ENCODE peak calls at places on chromosomes 1 and 21, in five cellular contexts. U is cardiac fibroblast, C is neural progenitor cell, A is astrocyte of the cerebellum, Z is adrenal gland. P is an unnamed sample.
A peak's percentile ranks its signal among the peaks of the same experiment; 100 is the strongest.

GRCh38 chr21:39079617-39080016 is 103.6 kb downstream of the PSMG1 start:
- DNase-seq in Z (peak; percentile 82), A (no peak), C (no peak), U (no peak), P (no peak)

GRCh38 chr1:171032822-171033702 is 57.6 kb upstream of the FMO3 start:
- DNase-seq in U (no peak), C (peak; percentile 46), A (no peak), Z (no peak), P (no peak)

GRCh38 chr1:147600119-147601111 is 59.1 kb downstream of the BCL9 start:
- DNase-seq in A (no peak), U (peak; percentile 63), C (no peak), Z (peak; percentile 58), P (no peak)

GRCh38 chr1:161260939-161261858 is 2.7 kb downstream of the PCP4L1 start:
- DNase-seq in C (peak; percentile 33), U (no peak), A (no peak), Z (no peak), P (no peak)

GRCh38 chr1:67970088-67970487 is 80.3 kb downstream of the DIRAS3 start:
- DNase-seq in A (peak; percentile 77), C (no peak), Z (no peak), U (peak; percentile 88), P (no peak)

GRCh38 chr21:38680401-38680800 is 125.3 kb upstream of the ETS2 start:
- DNase-seq in U (peak; percentile 25), C (no peak), Z (no peak), A (no peak), P (no peak)

GRCh38 chr21:29072873-29073221 is 601 bp downstream of the CCT8 start:
- DNase-seq in C (peak; percentile 33), Z (no peak), U (peak; percentile 56), A (no peak), P (no peak)

GRCh38 chr1:48675251-48675650 is 101.4 kb downstream of the BEND5 start:
- DNase-seq in A (no peak), C (no peak), Z (no peak), U (peak; percentile 3), P (no peak)

GRCh38 chr1:178143730-178144343 is 49.9 kb downstream of the RASAL2 start:
- DNase-seq in Z (no peak), U (peak; percentile 73), A (no peak), C (no peak), P (no peak)

GRCh38 chr1:39425151-39425550 is 66.3 kb upstream of the BMP8A start:
- DNase-seq in Z (no peak), A (no peak), C (no peak), U (no peak), P (no peak)

DNA sequence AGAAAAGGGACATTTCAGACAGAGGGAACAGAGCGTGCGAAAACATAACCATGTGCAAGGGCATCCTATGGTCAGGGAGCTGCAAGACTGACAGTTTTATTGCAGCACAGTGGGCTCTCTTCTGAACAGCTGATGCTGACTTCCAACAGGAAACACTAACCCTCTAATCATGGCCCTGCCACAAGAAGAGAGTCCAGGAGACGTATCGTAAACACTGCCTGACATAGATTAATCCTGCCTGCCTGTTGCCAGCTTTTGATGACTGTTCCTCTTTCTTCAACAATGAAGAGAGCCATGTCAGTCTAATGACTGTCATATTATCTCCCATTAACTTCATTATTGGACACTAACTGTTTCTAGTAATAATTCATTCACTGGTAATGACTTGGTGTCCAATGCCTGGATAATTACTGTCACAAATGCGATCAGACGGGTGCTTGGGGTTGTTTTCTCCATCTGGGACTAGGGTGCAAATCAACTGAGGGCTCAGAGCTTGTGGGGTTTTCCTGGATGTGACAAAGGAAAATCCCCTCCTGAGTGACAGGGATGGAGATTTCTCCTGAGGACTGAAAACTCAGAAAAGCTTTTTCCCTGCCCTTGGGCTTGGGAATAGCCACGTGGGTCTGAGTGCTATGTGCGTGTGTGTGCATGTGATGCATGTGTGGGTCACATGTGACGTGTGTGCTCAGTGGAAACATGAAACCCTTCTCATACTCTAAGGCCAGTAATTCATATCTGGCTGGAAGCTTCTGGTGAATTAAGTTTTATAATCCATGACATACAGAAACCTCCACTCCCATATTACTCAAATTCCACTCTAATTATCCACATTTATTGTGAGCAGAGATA is 143.9 kb upstream of the PLXNA2 start:
- DNase-seq in A (no peak), Z (no peak), U (no peak), C (no peak), P (no peak)
- H3K4me3 ChIP-seq in A (no peak overlapping the region), Z (no peak overlapping the region), U (no peak overlapping the region), C (no peak overlapping the region), P (no peak overlapping the region)

GRCh38 chr21:40687625-40688024 is 159.3 kb downstream of the DSCAM start:
- DNase-seq in U (no peak), Z (no peak), A (no peak), C (no peak), P (no peak)
- TF ChIP-seq CTCF in U (no peak), Z (no peak), A (no peak), C (no peak), P (no peak)

GRCh38 chr1:31943546-31944184 is 5.5 kb upstream of the PTP4A2 start:
- DNase-seq in U (no peak), Z (no peak), C (no peak), A (peak; percentile 24), P (no peak)

GRCh38 chr1:31939484-31940329 is 1.5 kb upstream of the PTP4A2 start:
- DNase-seq in U (peak; percentile 83), C (peak; percentile 20), Z (peak; percentile 89), A (peak; percentile 73), P (peak; percentile 80)

GRCh38 chr1:31949862-31950261 is 11.7 kb upstream of the PTP4A2 start:
- DNase-seq in C (no peak), Z (peak; percentile 10), U (no peak), A (no peak), P (no peak)

DNA sequence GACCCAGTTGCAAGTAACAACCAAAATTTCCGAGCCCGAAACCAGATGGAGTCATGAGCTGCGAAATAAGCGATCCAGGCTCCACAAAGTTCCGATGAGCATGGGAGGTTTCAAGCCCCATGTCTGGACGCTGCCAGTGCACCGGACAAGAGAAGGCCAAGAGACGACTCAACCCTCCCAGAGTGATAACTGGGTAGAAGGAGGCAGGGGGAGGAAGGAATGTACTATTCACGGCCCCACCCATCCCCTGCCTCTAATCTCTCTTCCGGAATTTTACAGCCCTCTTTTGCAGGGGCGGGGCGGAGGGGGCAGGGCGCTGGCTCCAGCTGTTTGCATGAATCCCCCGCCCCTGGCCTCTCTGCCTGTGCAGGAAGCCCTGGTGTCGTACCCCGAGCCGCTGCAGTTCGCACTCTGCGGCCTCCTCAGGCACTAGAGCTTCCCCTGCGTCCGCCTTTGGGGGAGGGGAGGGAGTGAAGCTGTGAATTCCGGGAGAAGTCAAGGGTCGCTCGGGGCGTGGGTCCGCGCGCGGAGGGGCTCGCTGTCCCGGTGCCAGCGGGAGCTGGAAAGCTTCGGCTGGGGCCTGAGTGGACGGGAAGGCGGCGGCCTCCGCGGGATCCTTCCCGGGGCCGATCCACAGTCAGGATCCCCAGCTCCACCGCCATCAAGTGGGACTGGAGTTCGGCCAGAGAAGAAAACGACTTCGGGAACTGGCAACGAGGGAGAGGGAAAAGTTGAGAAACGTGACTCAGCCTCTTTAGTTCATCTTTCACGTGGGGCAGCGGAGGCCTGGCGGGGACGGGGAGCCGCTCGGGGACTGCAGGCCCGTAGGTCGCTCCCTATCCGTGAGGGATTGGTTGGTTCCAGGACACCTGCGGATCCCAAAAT is 6.3 kb upstream of the PTP4A2 start:
- DNase-seq in C (peak; percentile 94), A (peak; percentile 38), U (peak; percentile 89), Z (peak; percentile 82), P (no peak)
- H3K4me3 ChIP-seq in C (peak overlapping the region; percentile 44), A (peak overlapping the region; percentile 10), U (peak overlapping the region; percentile 33), Z (no peak overlapping the region), P (peak overlapping the region; percentile 40)

GRCh38 chr1:218299416-218299815 is 14.3 kb downstream of the RRP15 start:
- DNase-seq in U (peak; percentile 80), A (peak; percentile 54), C (peak; percentile 51), Z (no peak), P (no peak)
- TF ChIP-seq CTCF in U (peak; percentile 48), A (peak; percentile 59), C (peak; percentile 59), Z (peak; percentile 36), P (peak; percentile 65)

DNA sequence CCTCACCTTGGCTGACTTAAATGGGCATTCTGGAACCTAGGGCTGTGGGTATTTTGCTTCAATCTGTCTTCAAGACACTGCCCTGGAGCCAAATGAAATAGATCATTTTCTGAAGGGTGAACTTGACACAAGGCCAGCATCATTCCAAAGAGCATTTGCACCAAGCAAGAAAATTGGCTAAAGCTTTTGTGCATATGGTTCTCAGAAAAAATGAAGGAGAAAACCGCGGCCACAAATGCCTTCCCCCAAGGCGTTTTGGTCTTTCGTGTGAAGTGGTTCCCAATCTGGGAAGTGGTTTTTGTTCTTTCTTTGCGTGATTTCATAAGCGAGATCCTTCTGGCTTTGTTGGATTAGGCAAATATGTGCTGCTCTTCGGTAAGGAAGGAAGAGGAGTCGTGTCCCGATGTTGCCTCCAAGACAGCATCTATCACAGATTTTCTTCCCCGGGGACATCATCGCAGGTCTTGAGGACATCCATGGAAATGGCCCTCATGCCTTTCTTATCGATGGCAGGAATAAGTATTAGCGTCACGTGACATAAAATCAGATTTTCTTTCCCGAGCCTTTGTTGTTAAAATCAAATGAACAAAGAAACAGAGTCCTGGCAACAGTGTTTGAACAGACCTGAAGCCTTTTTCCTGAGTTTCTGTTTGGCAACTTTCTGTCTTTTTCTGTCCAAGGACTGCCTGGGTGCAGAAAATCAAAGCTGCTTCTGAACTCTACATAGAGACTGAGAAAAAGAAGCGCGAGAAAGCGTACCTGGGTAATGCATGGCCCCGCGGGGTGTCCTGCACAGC is 31.0 kb downstream of the ATP5PO start:
- DNase-seq in U (peak; percentile 6), C (no peak), A (peak; percentile 93), Z (no peak), P (no peak)
- H3K4me3 ChIP-seq in U (no peak overlapping the region), C (no peak overlapping the region), A (peak overlapping the region; percentile 2), Z (no peak overlapping the region), P (no peak overlapping the region)

GRCh38 chr21:37463083-37463780 is 96.7 kb downstream of the DYRK1A start:
- DNase-seq in Z (no peak), A (peak; percentile 44), C (peak; percentile 37), U (peak; percentile 70), P (no peak)
- TF ChIP-seq CTCF in Z (peak; percentile 69), A (peak; percentile 68), C (peak; percentile 66), U (peak; percentile 72), P (peak; percentile 77)

P was measured in epithelial cell of proximal tubule.